ENCODE peak calls at places on chromosomes 16 and 17, in ten cellular contexts. L, E, F, P, K, N, I, V, H and Y are unnamed samples.
A peak's percentile ranks its signal among the peaks of the same experiment; 100 is the strongest.

GRCh38 chr17:42288985-42289862 is 926 bp downstream of the STAT5A start:
- DNase-seq in L (no peak), E (no peak), F (peak; percentile 67), P (no peak), K (peak; percentile 38), N (no peak), I (peak; percentile 64), V (no peak), H (peak; percentile 66), Y (no peak)

GRCh38 chr16:84829168-84829965 is 9.6 kb downstream of the CRISPLD2 start:
- DNase-seq in L (peak; percentile 88), E (no peak), F (peak; percentile 54), P (no peak), K (peak; percentile 75), N (no peak), I (peak; percentile 65), V (no peak), H (peak; percentile 46), Y (peak; percentile 83)

GRCh38 chr16:2990891-2991290 is 10.6 kb upstream of the PKMYT1 start:
- DNase-seq in L (no peak), E (no peak), F (no peak), P (no peak), K (no peak), N (no peak), I (no peak), V (no peak), H (peak; percentile 55), Y (no peak)

GRCh38 chr16:27784351-27785306 is 234.7 kb downstream of the KATNIP start:
- DNase-seq in L (no peak), E (no peak), F (no peak), P (no peak), K (no peak), N (no peak), I (no peak), V (no peak), H (no peak), Y (no peak)

GRCh38 chr17:27245230-27245696 is 48.7 kb upstream of the WSB1 start:
- DNase-seq in L (peak; percentile 97), E (peak; percentile 86), F (peak; percentile 92), P (peak; percentile 86), K (peak; percentile 87), N (peak; percentile 90), I (peak; percentile 78), V (peak; percentile 76), H (peak; percentile 88), Y (peak; percentile 97)

GRCh38 chr17:50347087-50347893 is 1.4 kb downstream of the XYLT2 start:
- DNase-seq in L (no peak), E (no peak), F (no peak), P (no peak), K (no peak), N (no peak), I (no peak), V (no peak), H (no peak), Y (no peak)

GRCh38 chr16:80027007-80027965 is 426.7 kb upstream of the MAF start:
- DNase-seq in L (peak; percentile 94), E (peak; percentile 40), F (peak; percentile 69), P (peak; percentile 6), K (peak; percentile 22), N (peak; percentile 97), I (no peak), V (peak; percentile 6), H (peak; percentile 55), Y (peak; percentile 42)

GRCh38 chr16:9092963-9093477 is 1.6 kb downstream of the HAPSTR1 start:
- DNase-seq in L (no peak), E (no peak), F (peak; percentile 62), P (peak; percentile 40), K (peak; percentile 22), N (peak; percentile 18), I (peak; percentile 33), V (peak; percentile 37), H (peak; percentile 38), Y (no peak)

GRCh38 chr16:86199871-86200700 is 301.1 kb downstream of the IRF8 start:
- DNase-seq in L (no peak), E (no peak), F (no peak), P (no peak), K (no peak), N (no peak), I (no peak), V (no peak), H (no peak), Y (no peak)

DNA sequence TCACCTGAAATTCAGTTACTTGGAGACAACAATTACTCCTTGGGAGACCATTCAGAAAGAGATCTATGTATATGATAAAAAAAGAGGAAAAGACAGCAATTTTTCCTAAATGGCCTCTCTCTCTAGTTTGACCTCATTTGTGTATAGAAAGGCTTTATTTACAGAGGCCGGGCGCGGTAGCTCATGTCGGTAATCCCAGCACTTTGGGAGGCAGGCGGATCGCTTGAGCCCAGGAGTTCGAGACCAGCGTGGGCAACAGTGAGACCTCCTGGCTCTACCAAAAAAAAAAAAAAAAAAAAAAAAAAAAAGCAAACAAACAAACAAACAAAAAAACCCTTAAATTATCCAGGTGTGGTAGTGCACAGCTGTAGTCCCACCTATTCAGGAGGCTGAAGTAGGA is 20.7 kb downstream of the GRB2 start:
- DNase-seq in L (no peak), E (no peak), F (no peak), P (no peak), K (no peak), N (no peak), I (no peak), V (no peak), H (no peak), Y (no peak)
- H3K4me3 ChIP-seq in L (no peak overlapping the region), E (no peak overlapping the region), F (no peak overlapping the region), P (no peak overlapping the region), K (no peak overlapping the region), N (no peak overlapping the region), I (no peak overlapping the region), V (no peak overlapping the region), H (no peak overlapping the region), Y (no peak overlapping the region)

DNA sequence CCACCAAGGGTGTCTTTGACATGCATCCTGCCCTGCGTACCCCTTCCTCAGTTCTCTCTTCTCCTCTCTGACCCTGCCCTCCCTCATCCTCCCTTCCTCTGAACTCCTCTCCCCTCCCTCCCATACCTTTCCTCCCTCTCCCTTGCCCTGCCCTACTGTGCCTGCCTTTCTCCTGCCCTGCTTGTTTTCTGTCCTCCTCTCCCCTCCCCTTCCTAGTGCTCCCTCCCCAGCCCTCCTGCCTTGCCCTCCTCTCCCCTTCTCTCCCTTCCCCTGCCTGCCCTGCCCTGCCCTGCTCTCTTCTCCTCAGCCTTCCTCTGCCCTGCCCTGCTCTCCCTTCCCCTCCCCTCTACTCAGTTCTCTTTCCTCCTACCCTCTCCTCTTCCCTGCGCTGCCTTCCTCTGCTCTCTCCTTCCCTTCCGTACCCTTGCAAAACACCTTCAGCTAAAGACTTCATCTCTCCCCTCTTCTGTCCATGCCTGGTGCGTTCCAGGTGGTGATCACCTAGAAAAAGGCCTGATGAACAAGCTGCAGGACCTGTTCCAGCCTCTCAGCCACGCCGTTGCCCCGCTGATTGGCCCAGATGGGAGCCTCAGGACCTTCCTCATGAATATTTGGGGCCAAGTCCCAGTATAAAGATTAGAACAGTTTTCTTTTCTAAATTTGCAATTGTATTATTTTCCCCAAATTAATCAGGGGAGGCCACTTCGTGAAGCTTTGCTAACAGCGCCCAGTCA is 290.5 kb downstream of the CPPED1 start:
- DNase-seq in L (no peak), E (no peak), F (no peak), P (no peak), K (no peak), N (no peak), I (no peak), V (no peak), H (no peak), Y (no peak)
- TF ChIP-seq CTCF in L (no peak), E (no peak), F (no peak), P (no peak), K (no peak), N (no peak), I (no peak), V (no peak), H (no peak), Y (no peak)

GRCh38 chr17:7208027-7208571 is 11.5 kb downstream of the DLG4 start:
- DNase-seq in L (no peak), E (peak; percentile 14), F (no peak), P (peak; percentile 79), K (no peak), N (no peak), I (no peak), V (no peak), H (no peak), Y (no peak)

GRCh38 chr17:7204335-7204734 is 15.3 kb downstream of the DLG4 start:
- DNase-seq in L (no peak), E (no peak), F (no peak), P (peak; percentile 94), K (peak; percentile 35), N (no peak), I (no peak), V (no peak), H (no peak), Y (peak; percentile 33)

GRCh38 chr17:7204828-7205461 is 14.7 kb downstream of the DLG4 start:
- DNase-seq in L (peak; percentile 93), E (peak; percentile 89), F (peak; percentile 90), P (peak; percentile 97), K (peak; percentile 92), N (peak; percentile 94), I (peak; percentile 95), V (peak; percentile 94), H (peak; percentile 79), Y (peak; percentile 85)

GRCh38 chr17:7208754-7209460 is 10.7 kb downstream of the DLG4 start:
- DNase-seq in L (no peak), E (peak; percentile 6), F (no peak), P (peak; percentile 93), K (no peak), N (no peak), I (no peak), V (no peak), H (no peak), Y (no peak)

DNA sequence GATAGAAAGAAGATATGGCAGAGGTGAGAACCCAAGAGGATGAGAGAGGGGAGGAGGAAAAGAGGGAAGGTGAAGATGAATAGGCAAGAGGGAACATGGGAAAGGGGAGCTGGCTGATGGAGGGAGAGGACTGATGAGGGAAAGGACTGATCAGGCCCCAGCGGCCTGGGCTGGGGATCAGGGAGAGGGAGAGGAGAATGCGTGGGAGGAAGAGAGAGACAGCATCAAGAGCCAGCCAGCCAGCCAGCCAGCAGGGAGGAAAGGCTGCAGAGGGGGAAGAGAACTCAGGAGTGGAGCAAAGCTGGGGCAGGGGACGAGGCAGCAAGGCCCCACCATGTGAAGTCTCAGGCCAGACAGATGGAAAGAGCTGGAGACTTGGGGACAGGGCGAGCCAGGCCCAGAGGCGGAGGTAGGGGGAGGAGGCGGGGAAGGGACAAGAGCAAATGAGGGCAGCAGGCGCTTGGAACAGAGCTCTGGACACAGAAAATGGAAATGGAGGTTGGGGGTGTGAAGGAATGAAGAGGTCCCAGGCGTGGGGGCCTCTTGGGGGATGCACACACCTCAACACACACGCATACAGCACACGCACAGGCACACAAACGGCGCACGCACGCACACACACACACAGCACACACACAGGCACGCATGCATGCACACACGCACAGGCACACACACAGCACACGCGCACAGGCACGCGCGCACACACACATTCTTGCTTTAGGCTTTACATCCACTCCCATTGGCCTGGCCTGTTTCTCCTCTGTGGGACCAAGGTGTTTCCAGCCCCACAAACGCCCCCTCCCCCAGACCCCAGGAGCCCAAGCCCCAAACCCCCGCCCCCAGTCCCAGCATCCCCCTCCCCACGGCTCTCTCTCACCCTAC is 12.3 kb downstream of the DLG4 start:
- DNase-seq in L (no peak), E (peak; percentile 15), F (no peak), P (peak; percentile 53), K (peak; percentile 73), N (no peak), I (peak; percentile 63), V (no peak), H (no peak), Y (no peak)
- H3K4me3 ChIP-seq in L (no peak overlapping the region), E (no peak overlapping the region), F (no peak overlapping the region), P (peak overlapping the region; percentile 59), K (no peak overlapping the region), N (no peak overlapping the region), I (no peak overlapping the region), V (no peak overlapping the region), H (no peak overlapping the region), Y (no peak overlapping the region)

GRCh38 chr17:79721993-79722671 is 8.6 kb upstream of the ENPP7 start:
- DNase-seq in L (peak; percentile 41), E (no peak), F (no peak), P (peak; percentile 84), K (no peak), N (peak; percentile 67), I (no peak), V (peak; percentile 47), H (no peak), Y (no peak)
- TF ChIP-seq CTCF in L (peak; percentile 49), E (no peak), F (no peak), P (peak; percentile 93), K (no peak), N (peak; percentile 50), I (no peak), V (peak; percentile 63), H (no peak), Y (no peak)